ENCODE peak calls at places on chromosomes 11 and 22, in nine cellular contexts. One of them, this sample, is unnamed.
A peak's percentile ranks its signal among the peaks of the same experiment; 100 is the strongest.

GRCh38 chr11:43579171-43579918 is 101.2 kb upstream of the HSD17B12 start:
- DNase-seq in heart right ventricle: no peak
- DNase-seq in kidney epithelial cell: no peak
- DNase-seq in progenitor cell of endocrine pancreas: no peak
- DNase-seq in heart left ventricle: no peak
- DNase-seq in endothelial cell of umbilical vein: peak; percentile 51
- DNase-seq in fibroblast of mammary gland: peak; percentile 39
- DNase-seq in GM10248: peak; percentile 64
- DNase-seq in fibroblast of the aortic adventitia: peak; percentile 9
- DNase-seq in this sample: no peak

GRCh38 chr22:31148953-31149627 is 8.8 kb upstream of the PLA2G3 start:
- DNase-seq in heart left ventricle: peak; percentile 74
- DNase-seq in kidney epithelial cell: no peak
- DNase-seq in fibroblast of the aortic adventitia: peak; percentile 86
- DNase-seq in heart right ventricle: peak; percentile 72
- DNase-seq in endothelial cell of umbilical vein: peak; percentile 84
- DNase-seq in fibroblast of mammary gland: peak; percentile 75
- DNase-seq in GM10248: peak; percentile 71
- DNase-seq in progenitor cell of endocrine pancreas: peak; percentile 48
- DNase-seq in this sample: no peak

GRCh38 chr11:93775289-93775688 is 8.8 kb upstream of the MED17 start:
- DNase-seq in heart left ventricle: no peak
- DNase-seq in heart right ventricle: no peak
- DNase-seq in GM10248: no peak
- DNase-seq in progenitor cell of endocrine pancreas: no peak
- DNase-seq in endothelial cell of umbilical vein: peak; percentile 26
- DNase-seq in fibroblast of mammary gland: no peak
- DNase-seq in kidney epithelial cell: no peak
- DNase-seq in fibroblast of the aortic adventitia: no peak
- DNase-seq in this sample: no peak

GRCh38 chr11:6862961-6863360 is at the start of gene OR10A2:
- DNase-seq in GM10248: no peak
- DNase-seq in heart right ventricle: no peak
- DNase-seq in heart left ventricle: no peak
- DNase-seq in fibroblast of the aortic adventitia: peak; percentile 50
- DNase-seq in endothelial cell of umbilical vein: no peak
- DNase-seq in progenitor cell of endocrine pancreas: no peak
- DNase-seq in kidney epithelial cell: no peak
- DNase-seq in fibroblast of mammary gland: peak; percentile 46
- DNase-seq in this sample: no peak

GRCh38 chr11:8289426-8290047 is 25.9 kb upstream of the LMO1 start:
- DNase-seq in kidney epithelial cell: no peak
- DNase-seq in endothelial cell of umbilical vein: no peak
- DNase-seq in heart right ventricle: no peak
- DNase-seq in fibroblast of the aortic adventitia: no peak
- DNase-seq in progenitor cell of endocrine pancreas: no peak
- DNase-seq in fibroblast of mammary gland: peak; percentile 16
- DNase-seq in heart left ventricle: peak; percentile 16
- DNase-seq in GM10248: no peak
- DNase-seq in this sample: peak; percentile 4

GRCh38 chr11:13009921-13010736 is 1.0 kb downstream of the RASSF10 start:
- DNase-seq in endothelial cell of umbilical vein: peak; percentile 18
- DNase-seq in fibroblast of mammary gland: peak; percentile 21
- DNase-seq in GM10248: no peak
- DNase-seq in heart left ventricle: no peak
- DNase-seq in heart right ventricle: peak; percentile 18
- DNase-seq in kidney epithelial cell: no peak
- DNase-seq in fibroblast of the aortic adventitia: no peak
- DNase-seq in progenitor cell of endocrine pancreas: peak; percentile 43
- DNase-seq in this sample: no peak

GRCh38 chr11:94131363-94132115 is 2.9 kb downstream of the PANX1 start:
- DNase-seq in endothelial cell of umbilical vein: peak; percentile 54
- DNase-seq in progenitor cell of endocrine pancreas: no peak
- DNase-seq in fibroblast of mammary gland: peak; percentile 72
- DNase-seq in GM10248: no peak
- DNase-seq in fibroblast of the aortic adventitia: peak; percentile 75
- DNase-seq in kidney epithelial cell: no peak
- DNase-seq in heart right ventricle: no peak
- DNase-seq in heart left ventricle: peak; percentile 50
- DNase-seq in this sample: no peak

GRCh38 chr11:68373810-68374501 is 61.6 kb downstream of the LRP5 start:
- DNase-seq in fibroblast of mammary gland: peak; percentile 51
- DNase-seq in fibroblast of the aortic adventitia: peak; percentile 23
- DNase-seq in kidney epithelial cell: no peak
- DNase-seq in progenitor cell of endocrine pancreas: no peak
- DNase-seq in endothelial cell of umbilical vein: peak; percentile 50
- DNase-seq in heart left ventricle: peak; percentile 59
- DNase-seq in heart right ventricle: peak; percentile 73
- DNase-seq in GM10248: no peak
- DNase-seq in this sample: no peak

GRCh38 chr11:100625041-100625440 is 62.0 kb upstream of the ARHGAP42 start:
- DNase-seq in heart right ventricle: no peak
- DNase-seq in fibroblast of the aortic adventitia: no peak
- DNase-seq in fibroblast of mammary gland: peak; percentile 14
- DNase-seq in GM10248: no peak
- DNase-seq in progenitor cell of endocrine pancreas: no peak
- DNase-seq in heart left ventricle: no peak
- DNase-seq in endothelial cell of umbilical vein: no peak
- DNase-seq in kidney epithelial cell: no peak
- DNase-seq in this sample: no peak

GRCh38 chr22:23223566-23224317 is 43.4 kb downstream of the BCR start:
- DNase-seq in fibroblast of mammary gland: no peak
- DNase-seq in heart right ventricle: no peak
- DNase-seq in kidney epithelial cell: no peak
- DNase-seq in fibroblast of the aortic adventitia: no peak
- DNase-seq in heart left ventricle: no peak
- DNase-seq in progenitor cell of endocrine pancreas: no peak
- DNase-seq in GM10248: no peak
- DNase-seq in endothelial cell of umbilical vein: peak; percentile 58
- DNase-seq in this sample: no peak

GRCh38 chr11:78039919-78040671 is 17.0 kb upstream of the KCTD14 start:
- DNase-seq in fibroblast of mammary gland: peak; percentile 85
- DNase-seq in heart right ventricle: peak; percentile 75
- DNase-seq in endothelial cell of umbilical vein: peak; percentile 80
- DNase-seq in GM10248: peak; percentile 54
- DNase-seq in kidney epithelial cell: no peak
- DNase-seq in heart left ventricle: peak; percentile 58
- DNase-seq in progenitor cell of endocrine pancreas: no peak
- DNase-seq in fibroblast of the aortic adventitia: peak; percentile 85
- DNase-seq in this sample: no peak

GRCh38 chr22:38754247-38755154 is 1.3 kb downstream of the SUN2 start:
- DNase-seq in kidney epithelial cell: no peak
- DNase-seq in GM10248: no peak
- DNase-seq in heart right ventricle: no peak
- DNase-seq in progenitor cell of endocrine pancreas: no peak
- DNase-seq in fibroblast of mammary gland: peak; percentile 57
- DNase-seq in heart left ventricle: peak; percentile 50
- DNase-seq in endothelial cell of umbilical vein: peak; percentile 48
- DNase-seq in fibroblast of the aortic adventitia: peak; percentile 83
- DNase-seq in this sample: no peak

GRCh38 chr11:47886096-47886495 is 37.9 kb upstream of the NUP160 start:
- DNase-seq in kidney epithelial cell: no peak
- DNase-seq in fibroblast of the aortic adventitia: peak; percentile 90
- DNase-seq in heart left ventricle: no peak
- DNase-seq in fibroblast of mammary gland: peak; percentile 57
- DNase-seq in GM10248: no peak
- DNase-seq in endothelial cell of umbilical vein: peak; percentile 87
- DNase-seq in heart right ventricle: no peak
- DNase-seq in progenitor cell of endocrine pancreas: no peak
- DNase-seq in this sample: no peak

GRCh38 chr11:72787262-72788104 is 6.4 kb downstream of the STARD10 start:
- DNase-seq in fibroblast of the aortic adventitia: no peak
- DNase-seq in kidney epithelial cell: no peak
- DNase-seq in fibroblast of mammary gland: no peak
- DNase-seq in GM10248: peak; percentile 78
- DNase-seq in endothelial cell of umbilical vein: no peak
- DNase-seq in progenitor cell of endocrine pancreas: peak; percentile 47
- DNase-seq in heart left ventricle: no peak
- DNase-seq in heart right ventricle: no peak
- DNase-seq in this sample: no peak

GRCh38 chr11:59615132-59615636 is 390 bp downstream of the OSBP start:
- DNase-seq in progenitor cell of endocrine pancreas: peak; percentile 32
- DNase-seq in heart left ventricle: peak; percentile 42
- DNase-seq in heart right ventricle: peak; percentile 43
- DNase-seq in endothelial cell of umbilical vein: no peak
- DNase-seq in fibroblast of mammary gland: no peak
- DNase-seq in kidney epithelial cell: no peak
- DNase-seq in fibroblast of the aortic adventitia: no peak
- DNase-seq in GM10248: peak; percentile 38
- DNase-seq in this sample: no peak

GRCh38 chr22:38303974-38304373 is 13.3 kb downstream of the CSNK1E start:
- DNase-seq in heart right ventricle: peak; percentile 29
- DNase-seq in endothelial cell of umbilical vein: no peak
- DNase-seq in progenitor cell of endocrine pancreas: no peak
- DNase-seq in fibroblast of mammary gland: no peak
- DNase-seq in heart left ventricle: no peak
- DNase-seq in GM10248: no peak
- DNase-seq in fibroblast of the aortic adventitia: no peak
- DNase-seq in kidney epithelial cell: no peak
- DNase-seq in this sample: no peak

GRCh38 chr11:114348200-114349191 is 51.8 kb downstream of the C11orf71 start:
- DNase-seq in GM10248: no peak
- DNase-seq in heart right ventricle: no peak
- DNase-seq in endothelial cell of umbilical vein: peak; percentile 75
- DNase-seq in fibroblast of mammary gland: peak; percentile 77
- DNase-seq in progenitor cell of endocrine pancreas: no peak
- DNase-seq in heart left ventricle: peak; percentile 34
- DNase-seq in kidney epithelial cell: peak; percentile 28
- DNase-seq in fibroblast of the aortic adventitia: peak; percentile 89
- DNase-seq in this sample: no peak

GRCh38 chr22:47205081-47205491 is 442.6 kb downstream of the TBC1D22A start:
- DNase-seq in GM10248: no peak
- DNase-seq in heart left ventricle: no peak
- DNase-seq in fibroblast of mammary gland: no peak
- DNase-seq in fibroblast of the aortic adventitia: no peak
- DNase-seq in kidney epithelial cell: no peak
- DNase-seq in progenitor cell of endocrine pancreas: no peak
- DNase-seq in heart right ventricle: no peak
- DNase-seq in endothelial cell of umbilical vein: no peak
- DNase-seq in this sample: peak; percentile 12

GRCh38 chr22:21613553-21614233 is 16.1 kb downstream of the YDJC start:
- DNase-seq in heart right ventricle: no peak
- DNase-seq in kidney epithelial cell: no peak
- DNase-seq in fibroblast of mammary gland: no peak
- DNase-seq in GM10248: no peak
- DNase-seq in fibroblast of the aortic adventitia: no peak
- DNase-seq in progenitor cell of endocrine pancreas: no peak
- DNase-seq in endothelial cell of umbilical vein: no peak
- DNase-seq in heart left ventricle: no peak
- DNase-seq in this sample: no peak

GRCh38 chr11:72309074-72309598 is 65.2 kb upstream of the PHOX2A start:
- DNase-seq in endothelial cell of umbilical vein: no peak
- DNase-seq in GM10248: no peak
- DNase-seq in fibroblast of mammary gland: no peak
- DNase-seq in heart right ventricle: no peak
- DNase-seq in heart left ventricle: no peak
- DNase-seq in fibroblast of the aortic adventitia: no peak
- DNase-seq in kidney epithelial cell: no peak
- DNase-seq in progenitor cell of endocrine pancreas: no peak
- DNase-seq in this sample: no peak

GRCh38 chr11:133134561-133135173 is 397.6 kb downstream of the OPCML start:
- DNase-seq in fibroblast of mammary gland: peak; percentile 19
- DNase-seq in kidney epithelial cell: peak; percentile 10
- DNase-seq in endothelial cell of umbilical vein: peak; percentile 17
- DNase-seq in heart right ventricle: peak; percentile 46
- DNase-seq in fibroblast of the aortic adventitia: no peak
- DNase-seq in progenitor cell of endocrine pancreas: peak; percentile 55
- DNase-seq in GM10248: peak; percentile 65
- DNase-seq in heart left ventricle: peak; percentile 49
- DNase-seq in this sample: peak; percentile 18

GRCh38 chr22:27046126-27046525 is 388.7 kb downstream of the MIAT start:
- DNase-seq in heart left ventricle: no peak
- DNase-seq in heart right ventricle: no peak
- DNase-seq in progenitor cell of endocrine pancreas: no peak
- DNase-seq in endothelial cell of umbilical vein: no peak
- DNase-seq in GM10248: no peak
- DNase-seq in fibroblast of the aortic adventitia: no peak
- DNase-seq in kidney epithelial cell: no peak
- DNase-seq in fibroblast of mammary gland: no peak
- DNase-seq in this sample: no peak

DNA sequence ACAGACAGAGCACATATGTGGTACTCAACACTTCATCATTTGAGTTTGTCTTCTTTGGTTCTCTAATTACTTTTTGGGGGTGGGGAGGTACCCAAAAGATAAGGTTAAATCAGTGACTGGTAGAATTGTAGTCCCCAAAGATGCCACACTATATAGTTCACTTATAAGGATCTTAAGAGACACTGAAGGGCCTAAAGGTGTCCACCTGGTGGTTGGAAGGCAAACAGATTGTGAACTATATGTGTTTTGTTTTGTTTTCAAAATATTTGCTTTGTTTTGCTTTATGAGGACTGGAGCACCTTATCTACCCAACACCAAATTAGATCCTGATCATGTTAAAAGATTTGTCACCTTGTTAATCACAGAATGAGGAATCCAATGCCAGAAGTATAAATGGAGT is 136.1 kb downstream of the DCDC1 start:
- DNase-seq in endothelial cell of umbilical vein: no peak
- DNase-seq in progenitor cell of endocrine pancreas: no peak
- DNase-seq in GM10248: no peak
- DNase-seq in heart left ventricle: no peak
- DNase-seq in fibroblast of mammary gland: peak; percentile 2
- DNase-seq in kidney epithelial cell: no peak
- DNase-seq in heart right ventricle: no peak
- DNase-seq in fibroblast of the aortic adventitia: no peak
- DNase-seq in this sample: no peak
- TF ChIP-seq CTCF in endothelial cell of umbilical vein: no peak
- TF ChIP-seq CTCF in progenitor cell of endocrine pancreas: peak; percentile 43
- TF ChIP-seq CTCF in GM10248: no peak
- TF ChIP-seq CTCF in heart left ventricle: no peak
- TF ChIP-seq CTCF in fibroblast of mammary gland: peak; percentile 32
- TF ChIP-seq CTCF in kidney epithelial cell: peak; percentile 56
- TF ChIP-seq CTCF in heart right ventricle: no peak
- TF ChIP-seq CTCF in fibroblast of the aortic adventitia: no peak
- TF ChIP-seq CTCF in this sample: no peak

GRCh38 chr11:111833524-111833923 is 37.9 kb downstream of the ALG9 start:
- DNase-seq in fibroblast of mammary gland: peak; percentile 39
- DNase-seq in fibroblast of the aortic adventitia: no peak
- DNase-seq in heart left ventricle: no peak
- DNase-seq in GM10248: no peak
- DNase-seq in progenitor cell of endocrine pancreas: no peak
- DNase-seq in kidney epithelial cell: no peak
- DNase-seq in heart right ventricle: no peak
- DNase-seq in endothelial cell of umbilical vein: no peak
- DNase-seq in this sample: no peak
- TF ChIP-seq CTCF in fibroblast of mammary gland: peak; percentile 9
- TF ChIP-seq CTCF in fibroblast of the aortic adventitia: no peak
- TF ChIP-seq CTCF in heart left ventricle: peak; percentile 41
- TF ChIP-seq CTCF in GM10248: no peak
- TF ChIP-seq CTCF in progenitor cell of endocrine pancreas: no peak
- TF ChIP-seq CTCF in kidney epithelial cell: no peak
- TF ChIP-seq CTCF in heart right ventricle: peak; percentile 13
- TF ChIP-seq CTCF in endothelial cell of umbilical vein: no peak
- TF ChIP-seq CTCF in this sample: no peak

GRCh38 chr11:110032957-110033570 is 60.1 kb upstream of the ZC3H12C start:
- DNase-seq in kidney epithelial cell: no peak
- DNase-seq in heart right ventricle: no peak
- DNase-seq in endothelial cell of umbilical vein: no peak
- DNase-seq in GM10248: no peak
- DNase-seq in fibroblast of the aortic adventitia: no peak
- DNase-seq in heart left ventricle: no peak
- DNase-seq in fibroblast of mammary gland: no peak
- DNase-seq in progenitor cell of endocrine pancreas: no peak
- DNase-seq in this sample: no peak
- TF ChIP-seq CTCF in kidney epithelial cell: no peak
- TF ChIP-seq CTCF in heart right ventricle: no peak
- TF ChIP-seq CTCF in endothelial cell of umbilical vein: no peak
- TF ChIP-seq CTCF in GM10248: no peak
- TF ChIP-seq CTCF in fibroblast of the aortic adventitia: no peak
- TF ChIP-seq CTCF in heart left ventricle: no peak
- TF ChIP-seq CTCF in fibroblast of mammary gland: no peak
- TF ChIP-seq CTCF in progenitor cell of endocrine pancreas: no peak
- TF ChIP-seq CTCF in this sample: no peak

GRCh38 chr11:74849525-74850391 is 99.1 kb downstream of the XRRA1 start:
- DNase-seq in kidney epithelial cell: peak; percentile 18
- DNase-seq in heart left ventricle: no peak
- DNase-seq in fibroblast of the aortic adventitia: peak; percentile 72
- DNase-seq in heart right ventricle: no peak
- DNase-seq in GM10248: no peak
- DNase-seq in endothelial cell of umbilical vein: no peak
- DNase-seq in fibroblast of mammary gland: peak; percentile 94
- DNase-seq in progenitor cell of endocrine pancreas: no peak
- DNase-seq in this sample: no peak
- TF ChIP-seq CTCF in kidney epithelial cell: no peak
- TF ChIP-seq CTCF in heart left ventricle: no peak
- TF ChIP-seq CTCF in fibroblast of the aortic adventitia: no peak
- TF ChIP-seq CTCF in heart right ventricle: no peak
- TF ChIP-seq CTCF in GM10248: no peak
- TF ChIP-seq CTCF in endothelial cell of umbilical vein: no peak
- TF ChIP-seq CTCF in fibroblast of mammary gland: no peak
- TF ChIP-seq CTCF in progenitor cell of endocrine pancreas: no peak
- TF ChIP-seq CTCF in this sample: no peak